ENCODE peak calls at places on chromosomes 3 and 15, in five cellular contexts. M, X, E, Z and I are unnamed samples.

GRCh38 chr15:83066034-83066760 is 855 bp downstream of the BTBD1 start:
- DNase-seq in M (no peak), X (no peak), E (no peak), Z (no peak), I (no peak)

GRCh38 chr3:1971780-1972179 is 126.9 kb upstream of the CNTN4 start:
- DNase-seq in M (no peak), X (no peak), E (peak; percentile 69), Z (no peak), I (peak; percentile 5)

GRCh38 chr3:179811321-179812095 is 158.7 kb downstream of the USP13 start:
- DNase-seq in M (peak; percentile 86), X (no peak), E (peak; percentile 77), Z (no peak), I (peak; percentile 65)

GRCh38 chr15:79953951-79954444 is 17.0 kb downstream of the BCL2A1 start:
- DNase-seq in M (no peak), X (no peak), E (no peak), Z (no peak), I (no peak)

GRCh38 chr15:57485869-57486268 is 105.8 kb upstream of the MYZAP start:
- DNase-seq in M (peak; percentile 96), X (no peak), E (peak; percentile 76), Z (no peak), I (peak; percentile 85)

GRCh38 chr3:59327324-59327939 is 277.6 kb upstream of the CFAP20DC start:
- DNase-seq in M (peak; percentile 78), X (no peak), E (peak; percentile 45), Z (no peak), I (no peak)

GRCh38 chr15:88185584-88185983 is 71.0 kb downstream of the NTRK3 start:
- DNase-seq in M (no peak), X (no peak), E (no peak), Z (no peak), I (no peak)

GRCh38 chr3:62363275-62363674 is 10.1 kb downstream of the FEZF2 start:
- DNase-seq in M (peak; percentile 6), X (no peak), E (no peak), Z (no peak), I (no peak)

GRCh38 chr15:68550498-68551295 is 28.1 kb upstream of the CORO2B start:
- DNase-seq in M (peak; percentile 45), X (peak; percentile 70), E (peak; percentile 61), Z (peak; percentile 69), I (peak; percentile 74)

GRCh38 chr3:61667417-61668213 is 106.2 kb downstream of the PTPRG start:
- DNase-seq in M (no peak), X (no peak), E (peak; percentile 41), Z (no peak), I (no peak)

GRCh38 chr3:51974963-51975856 is at the start of gene ABHD14A:
- DNase-seq in M (no peak), X (peak; percentile 64), E (peak; percentile 64), Z (peak; percentile 55), I (peak; percentile 88)

GRCh38 chr3:103169289-103169688 is 734.5 kb downstream of the ZPLD1 start:
- DNase-seq in M (peak; percentile 56), X (no peak), E (no peak), Z (no peak), I (no peak)

GRCh38 chr15:39919740-39920509 is at the start of gene GPR176:
- DNase-seq in M (peak; percentile 67), X (peak; percentile 48), E (peak; percentile 86), Z (no peak), I (peak; percentile 67)

GRCh38 chr3:128553560-128553959 is 60.6 kb upstream of the GATA2 start:
- DNase-seq in M (peak; percentile 18), X (no peak), E (no peak), Z (no peak), I (no peak)

GRCh38 chr3:60809857-60810256 is 441.4 kb downstream of the FHIT start:
- DNase-seq in M (peak; percentile 2), X (no peak), E (peak; percentile 2), Z (no peak), I (no peak)

GRCh38 chr15:63369766-63370165 is 11.9 kb downstream of the CA12 start:
- DNase-seq in M (no peak), X (no peak), E (no peak), Z (no peak), I (no peak)

GRCh38 chr3:161414907-161415306 is 43.6 kb upstream of the SPTSSB start:
- DNase-seq in M (no peak), X (no peak), E (no peak), Z (no peak), I (no peak)

GRCh38 chr15:51735611-51736010 is 1.8 kb downstream of the LYSMD2 start:
- DNase-seq in M (no peak), X (no peak), E (no peak), Z (no peak), I (no peak)

GRCh38 chr15:28129261-28129848 is 30.2 kb upstream of the OCA2 start:
- DNase-seq in M (no peak), X (no peak), E (no peak), Z (no peak), I (no peak)

GRCh38 chr3:24399614-24400013 is 95.0 kb downstream of the THRB start:
- DNase-seq in M (no peak), X (no peak), E (no peak), Z (no peak), I (no peak)

GRCh38 chr15:60945196-60945595 is 283.9 kb downstream of the RORA start:
- DNase-seq in M (no peak), X (no peak), E (peak; percentile 34), Z (no peak), I (no peak)

GRCh38 chr3:86840814-86841213 is 150.1 kb downstream of the VGLL3 start:
- DNase-seq in M (no peak), X (no peak), E (no peak), Z (no peak), I (no peak)

GRCh38 chr3:51319271-51319670 is 65.8 kb upstream of the MANF start:
- DNase-seq in M (peak; percentile 8), X (no peak), E (no peak), Z (no peak), I (no peak)

GRCh38 chr15:92749172-92749571 is 93.6 kb upstream of the FAM174B start:
- DNase-seq in M (no peak), X (no peak), E (no peak), Z (no peak), I (no peak)

GRCh38 chr15:63523306-63523990 is 19.1 kb downstream of the USP3 start:
- DNase-seq in M (no peak), X (no peak), E (peak; percentile 25), Z (no peak), I (no peak)

GRCh38 chr15:62719316-62719715 is 323.2 kb upstream of the TPM1 start:
- DNase-seq in M (no peak), X (no peak), E (no peak), Z (no peak), I (no peak)

GRCh38 chr3:160837394-160837975 is 81.5 kb downstream of the PPM1L start:
- DNase-seq in M (no peak), X (no peak), E (no peak), Z (no peak), I (no peak)

GRCh38 chr3:161197855-161198836 is 23.0 kb upstream of the NMD3 start:
- DNase-seq in M (peak; percentile 5), X (no peak), E (no peak), Z (no peak), I (no peak)

GRCh38 chr15:99916668-99917223 is 183.5 kb upstream of the LYSMD4 start:
- DNase-seq in M (no peak), X (no peak), E (no peak), Z (no peak), I (no peak)

GRCh38 chr3:119310052-119310451 is 15.9 kb downstream of the ARHGAP31 start:
- DNase-seq in M (peak; percentile 97), X (no peak), E (peak; percentile 97), Z (no peak), I (peak; percentile 53)

GRCh38 chr15:53851110-53851833 is 91.8 kb upstream of the WDR72 start:
- DNase-seq in M (no peak), X (no peak), E (no peak), Z (no peak), I (no peak)

GRCh38 chr15:63331456-63331855 is 50.2 kb downstream of the CA12 start:
- DNase-seq in M (no peak), X (no peak), E (no peak), Z (no peak), I (no peak)

GRCh38 chr3:49124991-49125670 is 4.5 kb upstream of the USP19 start:
- DNase-seq in M (no peak), X (no peak), E (no peak), Z (no peak), I (no peak)